ENCODE peak calls at places on chromosome 7, in five cellular contexts. One of them, this sample, is unnamed.

GRCh38 chr7:48042216-48042615 is 6.9 kb downstream of the C7orf57 start:
- DNase-seq in body of pancreas: no peak
- DNase-seq in glutamatergic neuron: no peak
- DNase-seq in A549: no peak
- DNase-seq in psoas muscle: no peak
- DNase-seq in this sample: no peak

GRCh38 chr7:155431231-155431630 is 26.7 kb upstream of the EN2 start:
- DNase-seq in psoas muscle: no peak
- DNase-seq in body of pancreas: no peak
- DNase-seq in A549: no peak
- DNase-seq in glutamatergic neuron: no peak
- DNase-seq in this sample: no peak

GRCh38 chr7:113774182-113774807 is 144.5 kb downstream of the PPP1R3A start:
- DNase-seq in A549: peak; percentile 41
- DNase-seq in psoas muscle: no peak
- DNase-seq in body of pancreas: peak; percentile 17
- DNase-seq in glutamatergic neuron: no peak
- DNase-seq in this sample: peak; percentile 22

GRCh38 chr7:91520645-91521044 is 256.4 kb downstream of the FZD1 start:
- DNase-seq in A549: no peak
- DNase-seq in glutamatergic neuron: no peak
- DNase-seq in psoas muscle: no peak
- DNase-seq in body of pancreas: no peak
- DNase-seq in this sample: no peak

GRCh38 chr7:30933124-30933893 is 21.7 kb downstream of the AQP1 start:
- DNase-seq in glutamatergic neuron: no peak
- DNase-seq in body of pancreas: peak; percentile 9
- DNase-seq in psoas muscle: no peak
- DNase-seq in A549: no peak
- DNase-seq in this sample: no peak

GRCh38 chr7:102318482-102318971 is 31.9 kb downstream of the SH2B2 start:
- DNase-seq in body of pancreas: peak; percentile 52
- DNase-seq in glutamatergic neuron: no peak
- DNase-seq in psoas muscle: no peak
- DNase-seq in A549: peak; percentile 49
- DNase-seq in this sample: no peak

GRCh38 chr7:116212859-116213258 is 2.5 kb downstream of the TES start:
- DNase-seq in A549: no peak
- DNase-seq in psoas muscle: no peak
- DNase-seq in glutamatergic neuron: no peak
- DNase-seq in body of pancreas: no peak
- DNase-seq in this sample: no peak

GRCh38 chr7:112550468-112551060 is 69.8 kb downstream of the LSMEM1 start:
- DNase-seq in body of pancreas: peak; percentile 29
- DNase-seq in A549: peak; percentile 73
- DNase-seq in glutamatergic neuron: no peak
- DNase-seq in psoas muscle: no peak
- DNase-seq in this sample: peak; percentile 45

GRCh38 chr7:27670177-27670576 is 7.5 kb upstream of the HIBADH start:
- DNase-seq in A549: no peak
- DNase-seq in glutamatergic neuron: no peak
- DNase-seq in body of pancreas: no peak
- DNase-seq in psoas muscle: no peak
- DNase-seq in this sample: no peak

GRCh38 chr7:13265271-13265670 is 577.8 kb downstream of the ARL4A start:
- DNase-seq in glutamatergic neuron: no peak
- DNase-seq in A549: no peak
- DNase-seq in body of pancreas: no peak
- DNase-seq in psoas muscle: no peak
- DNase-seq in this sample: no peak

GRCh38 chr7:15625456-15625855 is 61.0 kb downstream of the MEOX2 start:
- DNase-seq in body of pancreas: no peak
- DNase-seq in psoas muscle: no peak
- DNase-seq in A549: peak; percentile 32
- DNase-seq in glutamatergic neuron: no peak
- DNase-seq in this sample: no peak

GRCh38 chr7:131066635-131067034 is 261.0 kb upstream of the MKLN1 start:
- DNase-seq in A549: peak; percentile 36
- DNase-seq in glutamatergic neuron: no peak
- DNase-seq in psoas muscle: no peak
- DNase-seq in body of pancreas: no peak
- DNase-seq in this sample: no peak

GRCh38 chr7:134599371-134599770 is 47.3 kb upstream of the BPGM start:
- DNase-seq in body of pancreas: no peak
- DNase-seq in psoas muscle: peak; percentile 57
- DNase-seq in glutamatergic neuron: peak; percentile 80
- DNase-seq in A549: no peak
- DNase-seq in this sample: no peak

GRCh38 chr7:116802784-116803183 is 59.6 kb upstream of the CAPZA2 start:
- DNase-seq in glutamatergic neuron: no peak
- DNase-seq in A549: peak; percentile 84
- DNase-seq in body of pancreas: peak; percentile 42
- DNase-seq in psoas muscle: no peak
- DNase-seq in this sample: peak; percentile 61

GRCh38 chr7:155576900-155577508 is 30.6 kb upstream of the CNPY1 start:
- DNase-seq in A549: no peak
- DNase-seq in psoas muscle: no peak
- DNase-seq in body of pancreas: no peak
- DNase-seq in glutamatergic neuron: no peak
- DNase-seq in this sample: no peak

GRCh38 chr7:4345004-4345403 is 337.1 kb upstream of the FOXK1 start:
- DNase-seq in psoas muscle: no peak
- DNase-seq in A549: no peak
- DNase-seq in body of pancreas: no peak
- DNase-seq in glutamatergic neuron: no peak
- DNase-seq in this sample: no peak

GRCh38 chr7:76060842-76061241 is 12.9 kb downstream of the MDH2 start:
- DNase-seq in psoas muscle: peak; percentile 86
- DNase-seq in glutamatergic neuron: no peak
- DNase-seq in A549: no peak
- DNase-seq in body of pancreas: peak; percentile 50
- DNase-seq in this sample: no peak

GRCh38 chr7:45885264-45885882 is 2.9 kb upstream of the IGFBP1 start:
- DNase-seq in psoas muscle: no peak
- DNase-seq in glutamatergic neuron: no peak
- DNase-seq in A549: peak; percentile 81
- DNase-seq in body of pancreas: no peak
- DNase-seq in this sample: no peak

GRCh38 chr7:128017880-128018845 is 13.1 kb downstream of the LRRC4 start:
- DNase-seq in psoas muscle: no peak
- DNase-seq in glutamatergic neuron: no peak
- DNase-seq in body of pancreas: peak; percentile 38
- DNase-seq in A549: no peak
- DNase-seq in this sample: no peak

GRCh38 chr7:111836592-111836991 is 274.3 kb upstream of the IMMP2L start:
- DNase-seq in body of pancreas: no peak
- DNase-seq in psoas muscle: no peak
- DNase-seq in A549: no peak
- DNase-seq in glutamatergic neuron: no peak
- DNase-seq in this sample: no peak

GRCh38 chr7:28842769-28843295 is 115.3 kb downstream of the TRIL start:
- DNase-seq in glutamatergic neuron: no peak
- DNase-seq in psoas muscle: no peak
- DNase-seq in A549: no peak
- DNase-seq in body of pancreas: no peak
- DNase-seq in this sample: no peak

GRCh38 chr7:28836661-28837060 is 121.5 kb downstream of the TRIL start:
- DNase-seq in psoas muscle: no peak
- DNase-seq in body of pancreas: no peak
- DNase-seq in A549: no peak
- DNase-seq in glutamatergic neuron: no peak
- DNase-seq in this sample: no peak

GRCh38 chr7:28845106-28845505 is 113.0 kb downstream of the TRIL start:
- DNase-seq in body of pancreas: no peak
- DNase-seq in A549: no peak
- DNase-seq in glutamatergic neuron: no peak
- DNase-seq in psoas muscle: no peak
- DNase-seq in this sample: no peak

GRCh38 chr7:28841766-28842165 is 116.4 kb downstream of the TRIL start:
- DNase-seq in body of pancreas: no peak
- DNase-seq in glutamatergic neuron: no peak
- DNase-seq in A549: no peak
- DNase-seq in psoas muscle: no peak
- DNase-seq in this sample: no peak

DNA sequence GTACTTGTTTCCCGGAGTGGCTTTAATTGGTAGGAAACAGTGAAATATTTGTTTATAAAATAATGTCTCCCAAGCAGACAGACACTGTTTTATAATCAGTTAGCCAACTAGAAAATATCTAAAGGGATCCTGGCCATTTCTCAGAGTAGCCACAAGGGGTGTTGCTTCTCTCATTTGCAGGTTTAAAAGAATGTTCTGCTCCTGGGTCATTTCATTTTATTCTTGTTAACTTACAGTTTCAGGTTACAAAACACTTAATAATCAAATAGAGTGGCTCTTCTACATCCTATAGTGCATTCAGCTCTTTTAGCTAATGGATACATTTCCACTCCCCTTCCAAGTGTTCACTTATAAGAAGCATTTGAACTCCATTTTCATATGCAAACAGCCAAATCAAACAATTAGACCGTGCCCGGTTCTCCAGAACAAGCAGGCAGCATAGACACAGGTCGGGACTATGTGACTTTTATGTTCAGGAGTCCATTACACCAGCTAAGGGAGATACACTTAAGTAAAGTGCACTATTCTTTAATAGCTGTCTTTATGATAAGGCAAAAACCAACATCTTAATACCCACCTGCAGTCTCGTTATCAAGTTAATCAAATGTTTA is 117.5 kb downstream of the TRIL start:
- DNase-seq in glutamatergic neuron: no peak
- DNase-seq in body of pancreas: no peak
- DNase-seq in A549: no peak
- DNase-seq in psoas muscle: no peak
- DNase-seq in this sample: no peak
- TF ChIP-seq CTCF in glutamatergic neuron: peak; percentile 63
- TF ChIP-seq CTCF in body of pancreas: peak; percentile 31
- TF ChIP-seq CTCF in A549: peak; percentile 34
- TF ChIP-seq CTCF in psoas muscle: peak; percentile 12
- TF ChIP-seq CTCF in this sample: peak; percentile 49

GRCh38 chr7:2923291-2923781 is 79.2 kb upstream of the GNA12 start:
- DNase-seq in glutamatergic neuron: no peak
- DNase-seq in A549: no peak
- DNase-seq in body of pancreas: no peak
- DNase-seq in psoas muscle: no peak
- DNase-seq in this sample: no peak

GRCh38 chr7:2922866-2923265 is 78.8 kb upstream of the GNA12 start:
- DNase-seq in A549: no peak
- DNase-seq in body of pancreas: no peak
- DNase-seq in glutamatergic neuron: no peak
- DNase-seq in psoas muscle: no peak
- DNase-seq in this sample: no peak

GRCh38 chr7:2920956-2921708 is 77.0 kb upstream of the GNA12 start:
- DNase-seq in psoas muscle: no peak
- DNase-seq in A549: no peak
- DNase-seq in body of pancreas: no peak
- DNase-seq in glutamatergic neuron: no peak
- DNase-seq in this sample: no peak

GRCh38 chr7:2922271-2922691 is 78.2 kb upstream of the GNA12 start:
- DNase-seq in body of pancreas: no peak
- DNase-seq in glutamatergic neuron: no peak
- DNase-seq in A549: no peak
- DNase-seq in psoas muscle: no peak
- DNase-seq in this sample: no peak

GRCh38 chr7:2921748-2922147 is 77.6 kb upstream of the GNA12 start:
- DNase-seq in glutamatergic neuron: peak; percentile 47
- DNase-seq in body of pancreas: no peak
- DNase-seq in psoas muscle: no peak
- DNase-seq in A549: no peak
- DNase-seq in this sample: no peak
- TF ChIP-seq CTCF in glutamatergic neuron: peak; percentile 69
- TF ChIP-seq CTCF in body of pancreas: no peak
- TF ChIP-seq CTCF in psoas muscle: no peak
- TF ChIP-seq CTCF in A549: peak; percentile 20
- TF ChIP-seq CTCF in this sample: peak; percentile 35

DNA sequence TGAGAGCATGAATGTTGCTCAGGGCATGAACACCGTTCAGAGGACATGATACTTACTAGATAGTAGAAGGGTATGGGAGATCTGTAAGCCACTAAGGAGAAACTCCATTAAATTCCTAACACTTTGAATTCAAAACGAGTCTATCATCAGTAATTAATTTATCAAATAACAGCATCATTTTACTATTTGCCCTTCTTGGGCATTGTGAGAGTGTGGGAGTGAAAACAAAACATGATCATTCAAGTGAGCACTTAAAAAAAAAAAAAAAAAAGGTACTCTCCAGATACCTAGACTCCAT is 20.5 kb upstream of the ASB15 start:
- DNase-seq in psoas muscle: no peak
- DNase-seq in glutamatergic neuron: no peak
- DNase-seq in A549: no peak
- DNase-seq in body of pancreas: no peak
- DNase-seq in this sample: no peak
- TF ChIP-seq CTCF in psoas muscle: no peak
- TF ChIP-seq CTCF in glutamatergic neuron: no peak
- TF ChIP-seq CTCF in A549: peak; percentile 15
- TF ChIP-seq CTCF in body of pancreas: no peak
- TF ChIP-seq CTCF in this sample: no peak

GRCh38 chr7:139127648-139128047 is 18.1 kb upstream of the ZC3HAV1 start:
- DNase-seq in body of pancreas: no peak
- DNase-seq in A549: peak; percentile 23
- DNase-seq in psoas muscle: no peak
- DNase-seq in glutamatergic neuron: no peak
- DNase-seq in this sample: no peak
- TF ChIP-seq CTCF in body of pancreas: no peak
- TF ChIP-seq CTCF in A549: no peak
- TF ChIP-seq CTCF in psoas muscle: no peak
- TF ChIP-seq CTCF in glutamatergic neuron: no peak
- TF ChIP-seq CTCF in this sample: no peak

DNA sequence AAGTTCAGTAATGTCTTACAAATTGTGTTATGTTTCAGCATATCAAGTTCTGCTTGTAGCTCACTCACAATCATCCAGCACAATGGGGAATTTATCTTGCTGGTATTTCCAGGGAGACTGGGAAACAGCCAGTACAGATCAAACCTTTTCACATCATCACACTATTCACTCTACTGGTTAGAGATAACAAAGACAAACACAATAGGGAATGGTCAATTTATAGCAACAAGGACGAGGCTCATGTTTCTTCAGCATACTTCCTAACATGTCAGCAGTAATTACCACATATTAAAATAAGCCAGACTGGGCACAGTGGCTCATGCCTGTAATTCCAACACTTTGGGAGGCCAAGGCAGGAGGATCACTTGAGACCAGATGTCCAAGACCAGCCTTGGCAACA is 38.3 kb downstream of the TOMM7 start:
- DNase-seq in A549: no peak
- DNase-seq in glutamatergic neuron: no peak
- DNase-seq in body of pancreas: no peak
- DNase-seq in psoas muscle: no peak
- DNase-seq in this sample: no peak
- TF ChIP-seq CTCF in A549: no peak
- TF ChIP-seq CTCF in glutamatergic neuron: no peak
- TF ChIP-seq CTCF in body of pancreas: no peak
- TF ChIP-seq CTCF in psoas muscle: no peak
- TF ChIP-seq CTCF in this sample: no peak

GRCh38 chr7:119572132-119572531 is 700.8 kb upstream of the KCND2 start:
- DNase-seq in A549: no peak
- DNase-seq in psoas muscle: no peak
- DNase-seq in body of pancreas: no peak
- DNase-seq in glutamatergic neuron: no peak
- DNase-seq in this sample: no peak
- TF ChIP-seq CTCF in A549: no peak
- TF ChIP-seq CTCF in psoas muscle: no peak
- TF ChIP-seq CTCF in body of pancreas: no peak
- TF ChIP-seq CTCF in glutamatergic neuron: no peak
- TF ChIP-seq CTCF in this sample: no peak